ENCODE peak calls at places on chromosome X, in four cellular contexts. One of them, this sample, is unnamed.

GRCh38 chrX:1361275-1361674 is 24.7 kb downstream of the IL3RA start:
- DNase-seq in HepG2: no peak
- DNase-seq in K562: no peak
- DNase-seq in H1: no peak
- DNase-seq in this sample: no peak

GRCh38 chrX:47581731-47582647 is at the start of gene TIMP1:
- DNase-seq in H1: peak; percentile 70
- DNase-seq in HepG2: peak; percentile 63
- DNase-seq in K562: peak; percentile 93
- DNase-seq in this sample: peak; percentile 75

GRCh38 chrX:30715976-30716375 is 62.8 kb downstream of the GK start:
- DNase-seq in H1: no peak
- DNase-seq in HepG2: no peak
- DNase-seq in K562: no peak
- DNase-seq in this sample: no peak

GRCh38 chrX:19382500-19383145 is 38.9 kb downstream of the PDHA1 start:
- DNase-seq in H1: peak; percentile 77
- DNase-seq in K562: peak; percentile 42
- DNase-seq in HepG2: peak; percentile 14
- DNase-seq in this sample: peak; percentile 15

GRCh38 chrX:71998836-71999509 is 88.3 kb downstream of the NHSL2 start:
- DNase-seq in HepG2: peak; percentile 12
- DNase-seq in H1: no peak
- DNase-seq in K562: peak; percentile 45
- DNase-seq in this sample: peak; percentile 12

GRCh38 chrX:47206316-47206715 is 12.2 kb upstream of the CDK16 start:
- DNase-seq in H1: no peak
- DNase-seq in HepG2: no peak
- DNase-seq in K562: no peak
- DNase-seq in this sample: no peak

GRCh38 chrX:37603938-37604409 is 32.5 kb downstream of the LANCL3 start:
- DNase-seq in H1: no peak
- DNase-seq in HepG2: no peak
- DNase-seq in K562: no peak
- DNase-seq in this sample: no peak

GRCh38 chrX:107711521-107712041 is 64.0 kb downstream of the TSC22D3 start:
- DNase-seq in H1: no peak
- DNase-seq in K562: no peak
- DNase-seq in HepG2: no peak
- DNase-seq in this sample: no peak

GRCh38 chrX:110394653-110395052 is 36.0 kb downstream of the RTL9 start:
- DNase-seq in HepG2: no peak
- DNase-seq in K562: peak; percentile 33
- DNase-seq in H1: no peak
- DNase-seq in this sample: no peak

GRCh38 chrX:109186939-109187338 is 294.9 kb downstream of the GUCY2F start:
- DNase-seq in H1: no peak
- DNase-seq in HepG2: no peak
- DNase-seq in K562: no peak
- DNase-seq in this sample: no peak

GRCh38 chrX:18390941-18391538 is 34.4 kb upstream of the CDKL5 start:
- DNase-seq in H1: peak; percentile 54
- DNase-seq in K562: peak; percentile 28
- DNase-seq in HepG2: peak; percentile 14
- DNase-seq in this sample: peak; percentile 57

GRCh38 chrX:16992411-16992810 is 46.0 kb downstream of the REPS2 start:
- DNase-seq in H1: no peak
- DNase-seq in HepG2: no peak
- DNase-seq in K562: no peak
- DNase-seq in this sample: no peak

GRCh38 chrX:16990839-16991238 is 44.4 kb downstream of the REPS2 start:
- DNase-seq in H1: no peak
- DNase-seq in HepG2: no peak
- DNase-seq in K562: no peak
- DNase-seq in this sample: no peak

GRCh38 chrX:16997313-16997712 is 50.9 kb downstream of the REPS2 start:
- DNase-seq in H1: no peak
- DNase-seq in HepG2: no peak
- DNase-seq in K562: no peak
- DNase-seq in this sample: no peak

GRCh38 chrX:16992902-16993301 is 46.4 kb downstream of the REPS2 start:
- DNase-seq in K562: no peak
- DNase-seq in H1: no peak
- DNase-seq in HepG2: no peak
- DNase-seq in this sample: no peak

GRCh38 chrX:16993791-16994318 is 47.4 kb downstream of the REPS2 start:
- DNase-seq in HepG2: no peak
- DNase-seq in K562: no peak
- DNase-seq in H1: no peak
- DNase-seq in this sample: no peak
- TF ChIP-seq RAD21 in HepG2: no peak
- TF ChIP-seq RAD21 in K562: no peak
- TF ChIP-seq RAD21 in H1: no peak
- TF ChIP-seq RAD21 in this sample: peak; percentile 3

GRCh38 chrX:93874554-93874953 is 200.5 kb downstream of the FAM133A start:
- DNase-seq in H1: peak; percentile 50
- DNase-seq in K562: peak; percentile 3
- DNase-seq in HepG2: peak; percentile 1
- DNase-seq in this sample: no peak
- TF ChIP-seq SP1 in H1: no peak
- TF ChIP-seq SP1 in K562: no peak
- TF ChIP-seq SP1 in HepG2: no peak
- TF ChIP-seq SP1 in this sample: no peak

GRCh38 chrX:118974088-118974907 is at the start of gene LONRF3:
- DNase-seq in K562: peak; percentile 38
- DNase-seq in HepG2: peak; percentile 58
- DNase-seq in H1: no peak
- DNase-seq in this sample: no peak
- TF ChIP-seq FOSL1 in K562: no peak
- TF ChIP-seq FOSL1 in HepG2: no peak
- TF ChIP-seq FOSL1 in H1: no peak
- TF ChIP-seq FOSL1 in this sample: no peak

DNA sequence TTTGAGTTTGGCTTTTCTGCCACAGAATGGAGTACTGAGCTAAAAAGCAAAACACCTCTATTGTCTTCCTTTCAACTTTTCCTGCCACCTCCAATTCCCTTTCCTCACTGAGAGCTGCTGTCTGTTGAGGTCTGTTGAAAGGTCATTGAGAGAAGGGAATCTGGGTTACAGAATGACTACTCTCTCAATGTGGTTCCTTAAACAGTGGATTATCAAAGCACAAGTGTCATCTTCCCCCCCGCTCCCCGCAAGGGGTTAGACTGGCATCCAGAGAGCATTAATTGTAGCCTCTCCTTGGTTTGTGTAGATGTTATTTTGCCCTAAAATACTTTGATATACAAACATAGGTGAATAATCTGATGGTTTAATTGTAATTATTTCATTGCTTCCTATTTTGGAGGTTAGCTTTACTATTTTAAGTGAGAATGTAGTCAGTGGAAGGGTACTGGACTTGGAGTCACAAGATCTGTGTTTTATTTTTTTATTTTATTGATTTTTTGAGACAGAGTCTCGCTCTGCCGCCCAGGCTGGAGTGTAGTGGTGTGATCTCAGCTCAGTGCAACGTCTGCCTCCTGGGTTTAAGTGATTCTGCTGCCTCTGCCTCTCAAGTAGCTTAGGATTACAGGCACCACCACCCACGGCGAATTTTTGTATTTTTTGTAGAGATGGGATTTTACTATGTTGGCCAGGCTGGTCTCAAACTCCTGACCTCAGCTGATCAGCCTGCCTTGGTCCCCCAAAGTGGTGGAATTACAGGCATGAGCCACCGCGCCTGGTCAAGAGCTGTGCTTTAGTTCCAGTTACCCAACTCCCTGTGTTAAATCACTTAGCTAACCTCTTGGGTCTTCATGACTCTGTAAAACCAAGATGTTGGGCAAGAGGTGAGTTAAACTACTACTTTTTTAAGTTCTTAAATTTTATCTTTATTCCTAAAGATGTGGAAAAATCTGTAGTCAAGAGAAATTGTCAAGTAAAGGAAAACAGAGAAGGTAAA is 11.0 kb downstream of the USP9X start:
- DNase-seq in HepG2: no peak
- DNase-seq in H1: no peak
- DNase-seq in K562: no peak
- DNase-seq in this sample: no peak
- TF ChIP-seq RAD21 in HepG2: no peak
- TF ChIP-seq RAD21 in H1: no peak
- TF ChIP-seq RAD21 in K562: no peak
- TF ChIP-seq RAD21 in this sample: no peak

This sample was measured in HCT116.